ENCODE peak calls at places on chromosomes 12 and 14, in nine cellular contexts. C is tibial artery, T is astrocyte of the spinal cord, R is A549, Y is choroid plexus epithelial cell, I is heart left ventricle, J is uterus, L is epithelial cell of esophagus, X is sigmoid colon. V is an unnamed sample.

GRCh38 chr14:59918824-59919581 is 941 bp upstream of the LRRC9 start:
- DNase-seq in Y (peak; percentile 65), C (no peak), L (peak; percentile 27), R (peak; percentile 28), I (peak; percentile 20), T (peak; percentile 55), J (no peak), X (no peak), V (peak; percentile 20)

GRCh38 chr12:90936230-90937005 is 18.6 kb downstream of the CCER1 start:
- DNase-seq in C (no peak), T (no peak), R (no peak), L (peak; percentile 35), J (no peak), X (no peak), Y (no peak), I (no peak), V (no peak)

GRCh38 chr14:96589577-96589976 is 87.4 kb downstream of the PAPOLA start:
- DNase-seq in C (no peak), T (no peak), I (no peak), J (no peak), Y (no peak), R (no peak), L (no peak), X (peak; percentile 30), V (no peak)

GRCh38 chr12:89507015-89507824 is 17.4 kb downstream of the GALNT4 start:
- DNase-seq in X (no peak), R (peak; percentile 29), L (no peak), T (no peak), C (no peak), Y (no peak), J (no peak), I (no peak), V (no peak)

GRCh38 chr12:100266802-100267602 is at the start of the genes DEPDC4 and SCYL2:
- DNase-seq in L (peak; percentile 98), X (peak; percentile 99), J (peak; percentile 97), I (peak; percentile 96), R (peak; percentile 84), T (peak; percentile 99), C (peak; percentile 96), Y (peak; percentile 99), V (peak; percentile 99)

GRCh38 chr12:51128905-51129304 is 44.0 kb downstream of the TFCP2 start:
- DNase-seq in R (no peak), L (no peak), X (no peak), T (peak; percentile 34), I (no peak), Y (peak; percentile 52), C (no peak), J (no peak), V (peak; percentile 19)

GRCh38 chr12:126617312-126617711 is 1552.1 kb downstream of the AACS start:
- DNase-seq in C (no peak), I (no peak), R (no peak), L (no peak), J (no peak), Y (no peak), X (no peak), T (no peak), V (no peak)

GRCh38 chr12:48954781-48955501 is 2.3 kb downstream of the ARF3 start:
- DNase-seq in T (no peak), I (no peak), Y (no peak), L (no peak), R (no peak), J (no peak), X (no peak), C (no peak), V (no peak)

GRCh38 chr14:96407980-96408570 is 16.1 kb downstream of the AK7 start:
- DNase-seq in R (no peak), J (no peak), T (no peak), Y (no peak), C (no peak), I (no peak), X (no peak), L (no peak), V (no peak)

GRCh38 chr12:129237881-129238280 is 384.6 kb downstream of the GLT1D1 start:
- DNase-seq in X (no peak), C (no peak), R (no peak), L (no peak), T (no peak), Y (no peak), I (no peak), J (no peak), V (no peak)
- H3K4me3 ChIP-seq in X (no peak overlapping the region), C (no peak overlapping the region), R (no peak overlapping the region), L (no peak overlapping the region), T (no peak overlapping the region), Y (no peak overlapping the region), I (no peak overlapping the region), J (no peak overlapping the region), V (no peak overlapping the region)

GRCh38 chr14:102496955-102497744 is 12.4 kb downstream of the ANKRD9 start:
- DNase-seq in X (no peak), Y (no peak), R (no peak), L (no peak), C (no peak), J (no peak), T (no peak), I (no peak), V (no peak)

GRCh38 chr14:102499401-102500189 is 10.0 kb downstream of the ANKRD9 start:
- DNase-seq in C (no peak), T (no peak), Y (no peak), I (peak; percentile 86), R (no peak), L (no peak), X (no peak), J (no peak), V (no peak)

GRCh38 chr14:102498005-102498677 is 11.4 kb downstream of the ANKRD9 start:
- DNase-seq in C (no peak), R (no peak), J (no peak), X (no peak), T (no peak), I (no peak), L (no peak), Y (no peak), V (no peak)

GRCh38 chr14:102500190-102500661 is 9.3 kb downstream of the ANKRD9 start:
- DNase-seq in J (peak; percentile 43), C (peak; percentile 66), I (peak; percentile 77), Y (peak; percentile 97), R (no peak), L (peak; percentile 73), T (peak; percentile 86), X (peak; percentile 93), V (peak; percentile 84)

DNA sequence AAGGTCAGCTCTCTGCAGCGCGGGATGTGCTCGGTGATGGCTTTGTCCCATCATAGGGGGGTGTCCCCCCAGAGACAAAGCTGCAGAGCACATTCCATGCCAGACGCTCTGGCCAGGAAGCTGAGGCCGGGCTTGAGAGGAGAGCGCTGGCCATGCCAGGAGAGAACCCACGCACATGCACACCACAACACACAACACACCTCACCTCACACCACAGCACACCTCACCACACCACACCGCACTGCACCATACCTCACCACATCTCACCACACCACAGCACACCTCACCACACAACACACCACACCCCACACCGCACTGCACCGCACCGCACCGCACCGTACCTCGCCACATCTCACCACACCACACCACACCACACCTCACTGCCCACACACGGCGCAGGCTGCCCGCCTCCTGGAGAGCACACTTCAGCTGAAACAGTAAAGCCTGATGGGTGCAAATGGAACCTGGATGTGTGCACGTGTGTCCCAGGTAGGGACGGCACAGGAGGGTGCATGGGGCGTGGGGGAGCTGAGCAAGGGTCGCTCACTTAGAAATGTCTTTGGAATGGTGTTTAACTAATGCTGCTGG is 10.8 kb downstream of the ANKRD9 start:
- DNase-seq in I (no peak), R (no peak), Y (no peak), L (no peak), T (no peak), J (no peak), C (no peak), X (no peak), V (no peak)
- TF ChIP-seq CTCF in I (no peak), R (no peak), Y (no peak), L (no peak), T (no peak), J (no peak), C (no peak), X (no peak), V (no peak)

DNA sequence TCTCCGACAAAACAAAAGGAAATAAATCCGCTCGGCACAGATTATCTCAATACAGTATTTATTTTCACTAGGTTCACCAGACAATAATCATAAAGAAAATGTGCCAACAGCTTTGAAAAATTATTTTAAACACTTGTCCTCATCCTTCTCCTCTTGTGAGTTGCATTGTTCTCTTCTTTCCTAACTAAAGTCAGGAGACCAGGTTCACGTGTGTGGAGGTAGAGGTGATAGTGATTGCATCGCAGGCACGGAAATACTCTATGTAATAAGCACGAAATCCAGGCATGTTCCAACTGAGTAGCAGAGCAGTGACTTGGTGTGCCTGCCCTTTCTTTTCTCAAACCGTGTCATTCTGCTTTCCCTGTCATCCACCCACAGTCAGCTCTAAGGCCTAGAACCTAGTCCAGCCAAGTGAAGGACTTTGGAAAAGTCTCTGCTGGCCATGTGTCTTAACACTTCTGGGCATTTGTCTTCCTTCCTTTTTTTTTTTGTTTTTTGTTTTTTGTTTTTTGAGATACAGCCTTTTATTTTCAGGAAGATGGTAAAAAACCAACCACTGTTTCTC is 939 bp upstream of the SEL1L start:
- DNase-seq in C (no peak), L (no peak), X (no peak), J (no peak), T (no peak), I (no peak), R (no peak), Y (no peak), V (no peak)
- H3K4me3 ChIP-seq in C (no peak overlapping the region), L (no peak overlapping the region), X (no peak overlapping the region), J (peak overlapping the region; percentile 19), T (no peak overlapping the region), I (no peak overlapping the region), R (peak overlapping the region; percentile 23), Y (no peak overlapping the region), V (no peak overlapping the region)

GRCh38 chr12:94725375-94726168 is 75.2 kb upstream of the TMCC3 start:
- DNase-seq in L (peak; percentile 88), R (peak; percentile 30), X (no peak), I (no peak), T (peak; percentile 34), J (peak; percentile 38), C (peak; percentile 51), Y (peak; percentile 83), V (peak; percentile 53)
- TF ChIP-seq CTCF in L (peak; percentile 75), R (no peak), X (no peak), I (peak; percentile 26), T (peak; percentile 52), J (no peak), C (peak; percentile 39), Y (peak; percentile 76), V (peak; percentile 46)

DNA sequence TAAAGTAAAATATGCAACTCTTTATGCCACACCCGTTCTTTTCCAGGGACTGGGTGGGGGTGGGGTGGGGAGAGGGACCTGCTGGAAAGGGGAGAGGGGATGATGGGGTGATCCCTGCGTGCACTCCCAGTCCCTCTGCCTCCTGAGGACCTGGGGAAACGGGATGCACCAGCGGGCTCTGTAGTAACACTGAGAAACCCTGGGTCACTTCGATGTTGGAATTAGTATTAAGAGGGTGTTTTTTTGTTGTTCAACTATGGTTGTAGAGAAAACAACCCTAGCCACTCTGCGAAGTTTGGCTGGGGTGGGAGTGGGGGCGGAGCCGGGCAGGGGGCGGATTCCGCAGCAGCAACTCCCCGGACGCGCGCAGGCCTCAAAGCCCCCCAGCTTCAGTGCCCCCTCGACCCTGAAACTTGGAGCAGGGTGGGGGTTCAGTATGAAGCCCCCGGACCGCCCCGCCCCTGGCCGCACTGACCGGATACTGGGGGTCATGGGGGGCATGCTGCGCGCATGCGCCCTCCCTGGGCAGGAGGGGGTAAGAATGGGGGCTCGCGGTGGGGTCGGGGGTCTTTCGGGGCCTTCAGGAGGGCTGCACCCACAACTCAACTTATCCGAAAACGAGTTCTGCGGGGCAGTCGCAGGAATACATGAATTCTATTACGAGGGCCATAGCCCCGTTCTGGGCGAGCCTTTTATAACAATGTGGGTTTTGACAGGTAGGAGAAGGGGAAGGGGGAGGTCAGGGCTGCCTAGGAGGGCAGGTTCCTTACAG is 1.3 kb upstream of the ARHGEF25 start:
- DNase-seq in T (no peak), X (no peak), C (no peak), I (peak; percentile 63), Y (no peak), L (no peak), J (peak; percentile 61), R (no peak), V (no peak)
- H3K4me3 ChIP-seq in T (no peak overlapping the region), X (peak overlapping the region; percentile 95), C (peak overlapping the region; percentile 82), I (peak overlapping the region; percentile 69), Y (peak overlapping the region; percentile 70), L (no peak overlapping the region), J (peak overlapping the region; percentile 70), R (no peak overlapping the region), V (peak overlapping the region; percentile 32)

V was measured in fibroblast of villous mesenchyme.